ENCODE peak calls at places on chromosome 6, in eight cellular contexts. B is caudate nucleus; Z is NCI-H748 treated with DMSO at 0.1 percent for 48 hours; R is activated CD8-positive, alpha-beta memory T cell treated with anti-CD3 and anti-CD28 coated beads for 4 hours; F is fibroblast of the aortic adventitia; I is SHP77; T is dermis microvascular lymphatic vessel endothelial cell; C is renal cortical epithelial cell. H is an unnamed sample.

GRCh38 chr6:156423829-156424228 is 353.3 kb upstream of the ARID1B start:
- DNase-seq in B (no peak), Z (no peak), R (no peak), F (no peak), I (no peak), T (no peak), C (peak), H (no peak)

GRCh38 chr6:144939926-144940325 is 654.8 kb downstream of the UTRN start:
- DNase-seq in B (no peak), Z (no peak), R (no peak), F (no peak), I (no peak), T (no peak), C (no peak), H (no peak)

GRCh38 chr6:37850728-37851285 is 31.3 kb downstream of the ZFAND3 start:
- DNase-seq in B (no peak), Z (no peak), R (no peak), F (no peak), I (no peak), T (no peak), C (peak), H (no peak)

GRCh38 chr6:96631248-96631647 is 68.3 kb downstream of the FHL5 start:
- DNase-seq in B (no peak), Z (peak), R (no peak), F (no peak), I (no peak), T (no peak), C (peak), H (peak)

GRCh38 chr6:161169690-161170089 is 104.2 kb downstream of the AGPAT4 start:
- DNase-seq in B (no peak), Z (peak), R (no peak), F (peak), I (peak), T (no peak), C (peak), H (peak)

GRCh38 chr6:78530208-78530607 is 337.1 kb upstream of the IRAK1BP1 start:
- DNase-seq in B (no peak), Z (no peak), R (no peak), F (no peak), I (no peak), T (no peak), C (no peak), H (no peak)

GRCh38 chr6:111871207-111871606 is 2.0 kb downstream of the FYN start:
- DNase-seq in B (no peak), Z (no peak), R (no peak), F (peak), I (no peak), T (no peak), C (no peak), H (no peak)

GRCh38 chr6:168387426-168387825 is 53.6 kb upstream of the SMOC2 start:
- DNase-seq in B (no peak), Z (no peak), R (no peak), F (no peak), I (no peak), T (no peak), C (no peak), H (no peak)

GRCh38 chr6:116949964-116950363 is 72.9 kb downstream of the RFX6 start:
- DNase-seq in B (no peak), Z (no peak), R (no peak), F (no peak), I (no peak), T (no peak), C (no peak), H (no peak)

GRCh38 chr6:18410412-18410811 is 23.3 kb downstream of the RNF144B start:
- DNase-seq in B (no peak), Z (no peak), R (no peak), F (no peak), I (no peak), T (no peak), C (no peak), H (no peak)

GRCh38 chr6:135642912-135643311 is 145.4 kb upstream of the AHI1 start:
- DNase-seq in B (no peak), Z (no peak), R (no peak), F (no peak), I (no peak), T (no peak), C (no peak), H (no peak)

GRCh38 chr6:39225946-39226437 is 3.3 kb downstream of the KCNK5 start:
- DNase-seq in B (no peak), Z (no peak), R (peak), F (no peak), I (no peak), T (no peak), C (no peak), H (no peak)

GRCh38 chr6:166167801-166168615 is at the start of gene TBXT:
- DNase-seq in B (no peak), Z (no peak), R (no peak), F (no peak), I (no peak), T (no peak), C (no peak), H (no peak)

GRCh38 chr6:13883966-13884365 is 40.8 kb upstream of the RNF182 start:
- DNase-seq in B (no peak), Z (no peak), R (no peak), F (no peak), I (no peak), T (no peak), C (no peak), H (no peak)

GRCh38 chr6:154602708-154603107 is 92.2 kb upstream of the CNKSR3 start:
- DNase-seq in B (no peak), Z (no peak), R (no peak), F (no peak), I (no peak), T (no peak), C (no peak), H (peak)

GRCh38 chr6:20629509-20629908 is 95.3 kb downstream of the CDKAL1 start:
- DNase-seq in B (no peak), Z (no peak), R (no peak), F (no peak), I (no peak), T (no peak), C (no peak), H (no peak)

GRCh38 chr6:150293423-150294280 is 75.2 kb upstream of the IYD start:
- DNase-seq in B (no peak), Z (no peak), R (no peak), F (peak), I (no peak), T (peak), C (peak), H (peak)

GRCh38 chr6:47044418-47044817 is 2.3 kb upstream of the ADGRF1 start:
- DNase-seq in B (no peak), Z (no peak), R (no peak), F (no peak), I (no peak), T (no peak), C (peak), H (peak)

GRCh38 chr6:11467364-11467763 is 70.2 kb upstream of the TMEM170B start:
- DNase-seq in B (no peak), Z (no peak), R (no peak), F (no peak), I (no peak), T (no peak), C (no peak), H (no peak)

GRCh38 chr6:54771968-54772367 is 74.6 kb upstream of the FAM83B start:
- DNase-seq in B (no peak), Z (no peak), R (no peak), F (no peak), I (no peak), T (no peak), C (no peak), H (no peak)

GRCh38 chr6:89298680-89299450 is 16.2 kb downstream of the GABRR2 start:
- DNase-seq in B (no peak), Z (no peak), R (no peak), F (peak), I (peak), T (no peak), C (peak), H (no peak)